ENCODE peak calls at places on chromosomes 16 and 17, in ten cellular contexts. N is stimulated activated CD8-positive, alpha-beta memory T cell treated with anti-CD3 and anti-CD28 coated beads, Interleukin-2, amount 100 ng/mL, for 48 hours; O is SW480; C is posterior cingulate gyrus; E is fibroblast of the aortic adventitia; W is WERI-Rb-1; Q is midbrain; T is A549; Z is fibroblast of the conjunctiva; M is stimulated activated CD4-positive, alpha-beta T cell treated with anti-CD3 and anti-CD28 coated beads, Interleukin-15, amount 100 ng/mL, for 24 hours. H is an unnamed sample.

GRCh38 chr17:51373489-51374194 is 113.3 kb downstream of the UTP18 start:
- DNase-seq in M (no peak), C (no peak), Q (no peak), N (no peak), W (no peak), O (no peak), Z (no peak), T (no peak), E (no peak), H (no peak)

GRCh38 chr17:53721101-53721500 is 101.6 kb upstream of the KIF2B start:
- DNase-seq in Q (no peak), O (no peak), M (no peak), N (no peak), Z (no peak), E (no peak), W (no peak), C (no peak), T (no peak), H (no peak)

GRCh38 chr16:47037396-47037745 is 63.9 kb upstream of the DNAJA2 start:
- DNase-seq in M (peak), Z (no peak), E (no peak), T (peak), O (peak), Q (no peak), W (peak), C (no peak), N (peak), H (peak)

GRCh38 chr17:80872999-80873951 is 118.4 kb upstream of the CHMP6 start:
- DNase-seq in Q (peak), N (no peak), W (no peak), Z (no peak), T (peak), M (no peak), C (no peak), E (no peak), O (no peak), H (no peak)

GRCh38 chr17:50212121-50212843 is 10.9 kb upstream of the COL1A1 start:
- DNase-seq in O (no peak), T (no peak), N (no peak), Z (no peak), E (peak), C (no peak), W (peak), M (no peak), Q (no peak), H (no peak)

GRCh38 chr17:39461911-39462641 is 790 bp downstream of the CDK12 start:
- DNase-seq in T (no peak), W (no peak), E (peak), Z (peak), O (peak), C (peak), M (peak), Q (peak), N (peak), H (no peak)

GRCh38 chr17:75288784-75289121 is 480 bp downstream of the SLC25A19 start:
- DNase-seq in O (peak), N (no peak), T (no peak), C (no peak), Z (no peak), Q (no peak), E (no peak), W (peak), M (peak), H (no peak)

GRCh38 chr17:77527836-77528505 is 387.2 kb downstream of the SEC14L1 start:
- DNase-seq in W (peak), M (no peak), N (no peak), O (peak), T (no peak), C (peak), E (no peak), Z (no peak), Q (no peak), H (no peak)

H was measured in cardiac muscle cell.